ENCODE peak calls at places on chromosomes 6 and 20, in nine cellular contexts. D is CD4-positive, alpha-beta T cell; T is GM23338; P is osteoblast; Y is foreskin fibroblast; C is Peyer's patch; B is fibroblast of mammary gland; A is neural crest cell; R is endothelial cell. J is an unnamed sample.

GRCh38 chr6:33620584-33621395 is at the start of gene ITPR3:
- DNase-seq in B (peak), C (peak), Y (no peak), P (peak), R (peak), A (no peak), T (peak), D (peak), J (no peak)

GRCh38 chr6:692356-692851 is 535 bp downstream of the EXOC2 start:
- DNase-seq in P (peak), T (peak), B (peak), D (peak), Y (peak), A (peak), R (peak), C (peak), J (peak)

GRCh38 chr6:158560787-158561246 is 926 bp downstream of the TMEM181 start:
- DNase-seq in T (peak), R (no peak), P (peak), C (peak), B (no peak), Y (no peak), A (no peak), D (no peak), J (no peak)

GRCh38 chr20:9460518-9460917 is 53.9 kb upstream of the LAMP5 start:
- DNase-seq in P (peak), B (peak), Y (peak), D (no peak), C (no peak), A (no peak), T (no peak), R (no peak), J (no peak)

GRCh38 chr6:78629154-78629721 is 238.1 kb upstream of the IRAK1BP1 start:
- DNase-seq in A (no peak), C (peak), T (peak), B (peak), Y (peak), D (no peak), R (peak), P (peak), J (no peak)

GRCh38 chr20:48040051-48040450 is 254.8 kb upstream of the SULF2 start:
- DNase-seq in A (no peak), T (no peak), P (no peak), C (no peak), D (no peak), Y (no peak), B (no peak), R (no peak), J (no peak)

GRCh38 chr20:34977365-34978091 is 21.9 kb downstream of the MYH7B start:
- DNase-seq in P (peak), B (no peak), A (no peak), C (no peak), Y (no peak), R (no peak), T (no peak), D (no peak), J (no peak)

GRCh38 chr20:32524871-32525501 is 60.1 kb downstream of the NOL4L start:
- DNase-seq in C (peak), A (no peak), T (no peak), R (no peak), P (peak), B (no peak), D (no peak), Y (no peak), J (no peak)

GRCh38 chr6:148885154-148885870 is 138.5 kb downstream of the UST start:
- DNase-seq in Y (peak), A (no peak), T (no peak), B (peak), P (peak), R (no peak), C (no peak), D (no peak), J (no peak)

GRCh38 chr20:18400460-18400859 is 66.4 kb downstream of the DZANK1 start:
- DNase-seq in R (no peak), D (no peak), Y (no peak), T (no peak), B (no peak), P (no peak), C (no peak), A (no peak), J (no peak)

GRCh38 chr6:98136333-98136732 is 698.0 kb upstream of the POU3F2 start:
- DNase-seq in Y (no peak), D (no peak), R (no peak), A (no peak), P (no peak), B (no peak), T (no peak), C (no peak), J (no peak)

GRCh38 chr20:38156888-38157634 is 8.0 kb downstream of the TGM2 start:
- DNase-seq in P (peak), R (no peak), B (no peak), D (no peak), T (no peak), Y (no peak), C (no peak), A (no peak), J (no peak)

GRCh38 chr6:140438346-140438735 is 1063.9 kb upstream of the CITED2 start:
- DNase-seq in P (no peak), A (no peak), T (no peak), B (no peak), C (no peak), D (no peak), Y (no peak), R (no peak), J (no peak)

GRCh38 chr6:33834401-33835392 is 30.9 kb upstream of the MLN start:
- DNase-seq in T (no peak), D (no peak), Y (no peak), C (no peak), R (no peak), P (peak), B (no peak), A (no peak), J (no peak)

DNA sequence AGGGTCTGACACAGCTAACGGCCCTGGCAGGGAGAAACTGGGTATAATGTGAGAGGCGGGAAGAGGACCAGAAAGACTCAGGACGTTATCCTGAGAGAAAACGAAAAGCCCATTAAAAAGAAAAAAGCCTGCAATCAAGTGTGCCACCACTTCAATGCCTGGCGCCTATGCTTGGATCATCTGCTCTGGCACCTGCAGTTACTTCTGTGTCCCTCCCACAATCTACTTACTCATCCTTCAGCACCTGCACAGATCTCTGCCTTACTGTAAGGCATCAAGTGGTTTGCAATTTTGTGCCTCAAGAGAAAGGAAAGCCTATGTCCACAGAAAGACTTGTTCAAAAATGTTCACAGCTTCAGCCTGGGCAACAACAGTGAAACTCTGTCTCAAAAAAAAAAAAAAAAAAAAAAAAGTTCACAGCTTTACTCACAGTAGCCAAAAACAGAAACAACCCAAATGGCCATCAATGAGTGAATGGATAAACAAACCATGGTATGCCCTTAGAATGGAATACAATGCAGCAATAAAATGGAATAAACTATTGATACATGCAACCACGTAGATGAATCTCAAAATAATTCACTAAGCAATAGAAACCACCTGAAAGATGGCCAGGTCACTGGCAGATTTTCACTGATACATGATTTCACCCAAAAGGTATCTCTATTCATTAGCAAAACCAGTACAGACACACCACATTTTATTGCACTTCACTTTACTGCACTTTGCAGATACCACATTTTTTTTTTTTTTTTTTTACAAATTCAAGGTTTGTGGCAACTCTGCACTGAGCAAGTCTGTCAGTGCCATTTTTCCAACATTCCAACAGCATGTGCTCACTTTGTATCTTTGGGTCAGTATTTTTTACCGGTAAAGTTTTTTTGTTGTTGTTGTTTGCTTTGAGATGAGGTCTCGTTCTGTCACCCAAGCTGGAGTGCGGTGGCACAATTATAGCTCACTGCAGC is 48.6 kb downstream of the ABHD12 start:
- DNase-seq in P (no peak), A (no peak), C (no peak), D (no peak), Y (no peak), T (peak), B (no peak), R (no peak), J (no peak)
- TF ChIP-seq CTCF in P (no peak), A (no peak), C (peak), D (no peak), Y (no peak), T (no peak), B (no peak), R (no peak), J (no peak)

GRCh38 chr6:25469797-25470388 is 182.1 kb upstream of the SCGN start:
- DNase-seq in P (no peak), R (no peak), C (no peak), A (no peak), T (no peak), D (no peak), B (no peak), Y (no peak), J (no peak)

GRCh38 chr6:25468881-25469280 is 183.1 kb upstream of the SCGN start:
- DNase-seq in R (no peak), P (no peak), T (no peak), D (no peak), B (no peak), C (no peak), Y (no peak), A (no peak), J (no peak)

GRCh38 chr6:25473447-25473846 is 178.6 kb upstream of the SCGN start:
- DNase-seq in C (no peak), P (no peak), A (no peak), B (no peak), R (no peak), Y (no peak), D (no peak), T (no peak), J (no peak)

GRCh38 chr6:25476126-25476525 is 175.9 kb upstream of the SCGN start:
- DNase-seq in R (no peak), C (no peak), D (no peak), A (no peak), T (no peak), Y (peak), P (peak), B (peak), J (no peak)

GRCh38 chr6:25472314-25472713 is 179.7 kb upstream of the SCGN start:
- DNase-seq in D (no peak), T (peak), P (no peak), Y (no peak), R (peak), A (no peak), C (no peak), B (no peak), J (no peak)
- TF ChIP-seq CTCF in D (peak), T (no peak), P (peak), Y (peak), R (peak), A (peak), C (peak), B (peak), J (peak)

GRCh38 chr6:87029711-87030314 is 65.1 kb downstream of the CGA start:
- DNase-seq in D (no peak), C (no peak), P (no peak), T (peak), R (no peak), B (peak), Y (peak), A (no peak), J (no peak)

DNA sequence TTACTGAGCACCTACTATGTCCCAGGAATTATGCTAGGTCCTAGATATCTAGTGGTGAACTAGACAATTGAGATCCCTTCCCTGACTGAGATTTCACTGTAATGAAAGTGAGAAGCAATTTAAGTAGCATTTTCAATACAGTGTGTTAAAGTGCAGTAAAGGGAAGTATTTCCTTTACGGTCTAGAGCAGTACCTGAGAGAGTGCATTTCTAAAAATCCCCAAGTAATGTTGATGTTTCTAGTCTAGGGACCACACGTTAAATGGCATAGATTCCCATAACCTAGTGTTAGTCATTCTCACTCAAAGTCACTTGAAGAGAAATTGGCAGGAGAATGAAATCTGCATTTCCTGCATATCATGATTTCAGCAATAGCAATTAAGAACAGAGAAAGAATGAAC is 67.9 kb downstream of the CGA start:
- DNase-seq in T (no peak), Y (no peak), B (peak), R (no peak), D (no peak), A (no peak), P (no peak), C (no peak), J (no peak)
- TF ChIP-seq CTCF in T (no peak), Y (no peak), B (no peak), R (no peak), D (no peak), A (no peak), P (no peak), C (no peak), J (no peak)

DNA sequence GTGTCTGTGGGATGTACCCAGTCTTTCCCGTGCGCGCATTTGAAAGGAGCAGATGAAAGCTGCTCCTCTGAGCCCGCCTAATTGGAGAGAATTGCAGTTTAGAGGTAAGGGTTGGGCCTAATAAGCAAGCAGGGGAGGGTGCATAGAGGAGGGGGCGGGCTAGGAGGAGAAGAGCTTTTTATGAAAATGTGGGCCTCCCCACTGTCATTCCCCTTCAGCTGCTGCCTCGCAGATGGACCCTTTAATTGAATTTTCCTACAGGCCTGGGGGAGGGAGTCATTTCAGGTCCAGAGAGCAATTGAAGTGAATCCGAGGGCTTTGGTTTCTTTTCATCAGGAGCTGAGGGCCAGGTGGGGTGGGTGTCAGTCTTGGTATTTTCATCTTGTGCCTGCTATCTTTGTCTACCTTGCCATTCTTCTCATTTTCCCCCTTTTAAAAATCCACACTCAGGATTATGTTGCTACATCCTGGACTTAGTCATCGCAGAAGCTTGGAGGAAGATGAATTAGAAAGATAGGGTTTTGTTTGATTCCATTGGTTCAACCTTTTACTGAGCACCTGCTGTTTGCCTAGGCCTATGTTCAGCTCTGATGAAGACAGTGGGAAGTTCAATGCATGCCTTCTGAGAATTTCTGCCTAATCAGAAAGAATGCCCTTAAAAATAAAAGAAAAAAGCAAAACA is 423.4 kb downstream of the CD83 start:
- DNase-seq in R (no peak), C (no peak), T (peak), P (no peak), D (no peak), Y (no peak), A (no peak), B (no peak), J (no peak)
- TF ChIP-seq CTCF in R (no peak), C (no peak), T (no peak), P (no peak), D (no peak), Y (no peak), A (no peak), B (no peak), J (no peak)

GRCh38 chr6:46129634-46130505 is at the start of gene ENPP4:
- DNase-seq in P (peak), B (peak), A (peak), Y (no peak), C (peak), T (peak), R (peak), D (peak), J (peak)

GRCh38 chr6:46129301-46129633 is 522 bp upstream of the ENPP4 start:
- DNase-seq in Y (no peak), T (no peak), R (no peak), A (no peak), B (no peak), D (no peak), P (no peak), C (no peak), J (no peak)

GRCh38 chr6:46128476-46128875 is 1.3 kb upstream of the ENPP4 start:
- DNase-seq in D (no peak), P (no peak), B (no peak), T (no peak), Y (no peak), C (no peak), R (no peak), A (no peak), J (no peak)

GRCh38 chr6:46134216-46134615 is 4.4 kb downstream of the ENPP4 start:
- DNase-seq in T (no peak), B (no peak), Y (no peak), C (no peak), R (no peak), D (no peak), P (no peak), A (no peak), J (no peak)

DNA sequence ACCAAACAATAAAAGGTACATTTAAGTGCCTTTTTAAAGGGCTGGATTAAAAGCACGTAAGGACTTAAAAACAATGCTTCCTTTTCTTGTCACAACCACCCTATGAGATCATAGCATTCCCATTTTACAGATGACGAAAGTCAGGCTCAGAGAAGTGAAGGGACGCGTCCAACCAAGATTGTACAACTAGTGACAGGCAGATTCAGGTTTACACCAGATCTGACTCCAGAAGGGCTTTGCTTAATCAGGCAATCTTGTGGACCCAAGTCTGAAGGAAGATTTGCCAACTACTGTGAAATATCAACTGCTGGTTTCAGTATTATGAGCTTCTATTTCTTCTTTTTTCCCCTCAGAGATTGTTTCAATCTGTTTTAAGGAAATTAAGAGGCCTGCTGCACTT is 876 bp downstream of the ENPP4 start:
- DNase-seq in A (no peak), Y (no peak), B (no peak), T (no peak), D (no peak), R (no peak), P (no peak), C (no peak), J (no peak)
- TF ChIP-seq CTCF in A (no peak), Y (no peak), B (no peak), T (no peak), D (no peak), R (no peak), P (no peak), C (no peak), J (no peak)

GRCh38 chr6:134680021-134680420 is 269.9 kb downstream of the ALDH8A1 start:
- DNase-seq in C (no peak), Y (no peak), R (no peak), P (no peak), A (no peak), B (peak), D (no peak), T (no peak), J (no peak)
- TF ChIP-seq CTCF in C (no peak), Y (no peak), R (no peak), P (no peak), A (no peak), B (no peak), D (no peak), T (no peak), J (no peak)